ENCODE peak calls at places on chromosomes 13 and 19, in five cellular contexts. Z is LoVo, V is HS-27A, I is SHP77, G is right lobe of liver. A is an unnamed sample.

GRCh38 chr13:79194272-79194671 is 211.8 kb downstream of the RBM26 start:
- DNase-seq in G (no peak), V (no peak), I (no peak), Z (no peak), A (no peak)

GRCh38 chr13:98584668-98585397 is 7.9 kb upstream of the STK24 start:
- DNase-seq in I (no peak), Z (no peak), G (no peak), V (no peak), A (no peak)

GRCh38 chr19:14405758-14406644 is 13.1 kb downstream of the DDX39A start:
- DNase-seq in V (no peak), Z (peak), G (peak), I (peak), A (peak)

GRCh38 chr13:112686364-112686763 is 3.5 kb upstream of the ATP11A start:
- DNase-seq in G (no peak), I (no peak), V (no peak), Z (no peak), A (no peak)

GRCh38 chr13:92513672-92514071 is 712.9 kb upstream of the GPC6 start:
- DNase-seq in I (no peak), Z (no peak), G (no peak), V (no peak), A (no peak)

GRCh38 chr19:3699741-3700241 is 477 bp downstream of the PIP5K1C start:
- DNase-seq in I (no peak), V (no peak), G (no peak), Z (no peak), A (no peak)

GRCh38 chr19:17183858-17184271 is 31.3 kb upstream of the USE1 start:
- DNase-seq in I (no peak), Z (no peak), G (no peak), V (no peak), A (no peak)

GRCh38 chr19:45523642-45524256 is 16.5 kb downstream of the VASP start:
- DNase-seq in V (peak), G (peak), Z (peak), I (peak), A (peak)

GRCh38 chr19:8174706-8175105 is 25.3 kb upstream of the FBN3 start:
- DNase-seq in I (no peak), Z (no peak), V (no peak), G (no peak), A (no peak)

GRCh38 chr13:28313579-28313978 is 175.2 kb downstream of the PAN3 start:
- DNase-seq in Z (no peak), I (no peak), V (no peak), G (no peak), A (no peak)